ENCODE peak calls at places on chromosomes 7 and 10, in five cellular contexts. A is chondrocyte, W is tibial artery, V is tibial nerve, H is mesothelial cell of epicardium. N is an unnamed sample.

GRCh38 chr10:58932821-58933314 is 243.6 kb upstream of the PHYHIPL start:
- DNase-seq in A (no peak), W (no peak), V (no peak), H (no peak), N (no peak)

GRCh38 chr10:34474060-34474376 is 341.1 kb downstream of the PARD3 start:
- DNase-seq in A (no peak), W (no peak), V (no peak), H (no peak), N (no peak)

GRCh38 chr10:88820990-88821389 is 18.5 kb downstream of the LIPM start:
- DNase-seq in A (no peak), W (no peak), V (no peak), H (no peak), N (no peak)

GRCh38 chr7:139242741-139243281 is 11.8 kb downstream of the UBN2 start:
- DNase-seq in A (no peak), W (no peak), V (no peak), H (no peak), N (no peak)

GRCh38 chr7:122305475-122306319 is 1.1 kb upstream of the FEZF1 start:
- DNase-seq in A (peak), W (no peak), V (no peak), H (no peak), N (no peak)

GRCh38 chr10:113550365-113550764 is 2.5 kb upstream of the HABP2 start:
- DNase-seq in A (no peak), W (no peak), V (no peak), H (no peak), N (no peak)

GRCh38 chr7:35380739-35381224 is 126.9 kb upstream of the TBX20 start:
- DNase-seq in A (no peak), W (no peak), V (no peak), H (no peak), N (no peak)

GRCh38 chr10:28769147-28769604 is 91.9 kb downstream of the BAMBI start:
- DNase-seq in A (no peak), W (no peak), V (no peak), H (no peak), N (no peak)

GRCh38 chr7:115198143-115198542 is 276.2 kb downstream of the MDFIC start:
- DNase-seq in A (no peak), W (no peak), V (no peak), H (no peak), N (no peak)

GRCh38 chr10:3426190-3426845 is 253.7 kb upstream of the PITRM1 start:
- DNase-seq in A (no peak), W (no peak), V (no peak), H (no peak), N (no peak)

GRCh38 chr7:26155531-26156375 is 3.8 kb downstream of the NFE2L3 start:
- DNase-seq in A (no peak), W (no peak), V (no peak), H (no peak), N (no peak)

GRCh38 chr10:118343115-118343514 is 991 bp upstream of the FAM204A start:
- DNase-seq in A (no peak), W (no peak), V (no peak), H (no peak), N (no peak)

GRCh38 chr7:36227223-36227622 is 74.2 kb downstream of the EEPD1 start:
- DNase-seq in A (no peak), W (peak), V (peak), H (no peak), N (peak)

GRCh38 chr7:77651544-77652162 is 44.6 kb upstream of the RSBN1L start:
- DNase-seq in A (no peak), W (no peak), V (peak), H (no peak), N (no peak)

GRCh38 chr10:48564466-48565150 is 40.3 kb downstream of the ARHGAP22 start:
- DNase-seq in A (no peak), W (no peak), V (no peak), H (no peak), N (no peak)

GRCh38 chr7:500521-501420 is 18.9 kb downstream of the PDGFA start:
- DNase-seq in A (peak), W (no peak), V (no peak), H (no peak), N (peak)

GRCh38 chr10:98028168-98028770 is 2.2 kb downstream of the CRTAC1 start:
- DNase-seq in A (no peak), W (no peak), V (peak), H (peak), N (no peak)

GRCh38 chr7:12882710-12883109 is 195.3 kb downstream of the ARL4A start:
- DNase-seq in A (no peak), W (no peak), V (no peak), H (no peak), N (no peak)

GRCh38 chr10:32210306-32211045 is 136.5 kb downstream of the EPC1 start:
- DNase-seq in A (no peak), W (no peak), V (peak), H (no peak), N (no peak)

GRCh38 chr10:132422169-132422691 is 25.2 kb downstream of the PWWP2B start:
- DNase-seq in A (no peak), W (no peak), V (no peak), H (no peak), N (no peak)

GRCh38 chr7:131068604-131069021 is 259.1 kb upstream of the MKLN1 start:
- DNase-seq in A (no peak), W (no peak), V (no peak), H (no peak), N (no peak)

GRCh38 chr10:108204528-108205313 is 1040.2 kb upstream of the SORCS1 start:
- DNase-seq in A (no peak), W (no peak), V (no peak), H (no peak), N (no peak)

GRCh38 chr7:146096994-146097393 is 19.6 kb upstream of the CNTNAP2 start:
- DNase-seq in A (no peak), W (no peak), V (no peak), H (no peak), N (no peak)

GRCh38 chr10:77452952-77453564 is 184.6 kb downstream of the KCNMA1 start:
- DNase-seq in A (no peak), W (no peak), V (no peak), H (no peak), N (no peak)

GRCh38 chr7:73831656-73832579 is 1.1 kb downstream of the CLDN4 start:
- DNase-seq in A (no peak), W (no peak), V (no peak), H (peak), N (no peak)

GRCh38 chr7:130135208-130136205 is 65.2 kb downstream of the KLHDC10 start:
- DNase-seq in A (no peak), W (no peak), V (no peak), H (no peak), N (no peak)

GRCh38 chr10:65416094-65416493 is 1509.7 kb upstream of the LRRTM3 start:
- DNase-seq in A (no peak), W (no peak), V (no peak), H (no peak), N (no peak)

GRCh38 chr7:134963031-134963430 is 23.3 kb upstream of the AGBL3 start:
- DNase-seq in A (no peak), W (no peak), V (no peak), H (no peak), N (no peak)

GRCh38 chr7:134959810-134960209 is 26.5 kb upstream of the AGBL3 start:
- DNase-seq in A (no peak), W (no peak), V (no peak), H (no peak), N (no peak)

GRCh38 chr7:134957005-134957404 is 29.3 kb upstream of the AGBL3 start:
- DNase-seq in A (no peak), W (no peak), V (no peak), H (no peak), N (no peak)

GRCh38 chr7:134966691-134967090 is 19.6 kb upstream of the AGBL3 start:
- DNase-seq in A (no peak), W (no peak), V (no peak), H (no peak), N (no peak)

DNA sequence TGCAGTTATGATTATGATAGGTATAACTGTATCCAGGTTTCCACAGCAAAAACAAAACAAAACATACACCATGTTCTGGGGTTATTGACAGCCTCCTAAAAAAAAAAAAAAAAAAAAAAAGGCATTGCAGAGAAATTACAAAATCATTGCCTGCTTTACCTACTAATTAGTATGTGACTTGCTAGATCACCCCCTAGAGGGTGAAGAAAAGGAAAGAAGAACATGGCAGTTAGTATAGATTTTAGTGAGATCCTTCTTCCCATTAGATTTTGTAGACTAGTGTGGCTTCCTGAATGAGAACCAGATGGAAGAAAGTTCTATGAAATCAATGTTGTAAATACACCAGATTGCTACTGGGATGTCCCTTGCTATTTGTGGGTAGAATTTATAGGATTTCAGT is 24.0 kb upstream of the AGBL3 start:
- DNase-seq in A (no peak), W (no peak), V (no peak), H (no peak), N (no peak)
- TF ChIP-seq CTCF in A (peak), W (no peak), V (no peak), H (no peak), N (no peak)

GRCh38 chr7:47990592-47990991 is 11.2 kb upstream of the HUS1 start:
- DNase-seq in A (no peak), W (no peak), V (no peak), H (no peak), N (no peak)

GRCh38 chr7:47991741-47992311 is 12.4 kb upstream of the HUS1 start:
- DNase-seq in A (no peak), W (peak), V (peak), H (peak), N (peak)

GRCh38 chr7:47988496-47989386 is 9.3 kb upstream of the HUS1 start:
- DNase-seq in A (no peak), W (no peak), V (no peak), H (no peak), N (no peak)

GRCh38 chr7:47991270-47991669 is 11.9 kb upstream of the HUS1 start:
- DNase-seq in A (no peak), W (no peak), V (no peak), H (no peak), N (no peak)

DNA sequence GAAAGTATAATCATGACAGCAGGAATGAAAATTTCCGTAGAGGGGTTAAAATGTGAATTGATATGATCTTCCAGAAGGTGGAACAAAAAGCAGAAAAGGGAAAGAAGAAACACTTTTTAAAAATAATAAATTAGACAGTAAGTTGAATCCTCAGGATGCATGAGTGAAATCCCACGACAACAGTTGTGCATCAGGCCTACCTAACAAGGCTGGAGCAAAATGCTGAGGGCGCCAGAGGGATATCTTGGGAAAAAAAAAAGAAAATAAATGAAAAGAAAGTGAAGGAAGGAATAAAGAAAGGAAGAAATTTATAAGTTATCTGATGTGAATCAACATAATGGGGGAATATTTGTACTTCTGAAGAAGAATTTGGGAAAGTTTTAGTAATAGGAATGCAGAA is 13.0 kb upstream of the HUS1 start:
- DNase-seq in A (no peak), W (no peak), V (no peak), H (no peak), N (no peak)
- TF ChIP-seq CTCF in A (no peak), W (no peak), V (no peak), H (no peak), N (no peak)

DNA sequence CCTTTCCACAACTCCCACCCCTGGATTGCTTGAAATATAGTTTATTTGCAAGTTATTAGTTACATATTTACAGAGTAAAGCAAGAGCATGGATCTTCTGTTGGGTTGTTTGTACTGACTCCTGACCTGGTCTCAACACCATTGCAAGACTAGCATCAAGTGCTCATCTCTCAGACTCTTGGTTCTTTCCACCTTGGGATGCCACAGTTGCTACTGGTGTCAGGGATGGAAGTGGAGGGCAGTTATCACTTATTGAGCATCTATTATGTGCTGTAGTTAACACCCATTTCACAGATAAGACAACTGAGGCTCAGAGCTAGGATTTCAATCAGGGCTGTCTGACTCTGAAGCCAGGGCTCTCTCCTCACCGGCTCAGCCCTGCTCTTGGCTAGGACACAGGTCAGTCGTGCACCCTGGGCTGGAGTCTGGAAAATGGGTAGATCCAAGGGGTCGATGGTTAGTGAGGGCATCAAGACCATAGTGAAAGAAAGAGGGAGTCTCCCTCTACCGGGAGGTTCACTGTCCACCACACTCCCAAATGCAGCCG is 614 bp upstream of the ADAMTS14 start:
- DNase-seq in A (no peak), W (no peak), V (no peak), H (no peak), N (no peak)
- TF ChIP-seq CTCF in A (peak), W (no peak), V (no peak), H (no peak), N (no peak)

DNA sequence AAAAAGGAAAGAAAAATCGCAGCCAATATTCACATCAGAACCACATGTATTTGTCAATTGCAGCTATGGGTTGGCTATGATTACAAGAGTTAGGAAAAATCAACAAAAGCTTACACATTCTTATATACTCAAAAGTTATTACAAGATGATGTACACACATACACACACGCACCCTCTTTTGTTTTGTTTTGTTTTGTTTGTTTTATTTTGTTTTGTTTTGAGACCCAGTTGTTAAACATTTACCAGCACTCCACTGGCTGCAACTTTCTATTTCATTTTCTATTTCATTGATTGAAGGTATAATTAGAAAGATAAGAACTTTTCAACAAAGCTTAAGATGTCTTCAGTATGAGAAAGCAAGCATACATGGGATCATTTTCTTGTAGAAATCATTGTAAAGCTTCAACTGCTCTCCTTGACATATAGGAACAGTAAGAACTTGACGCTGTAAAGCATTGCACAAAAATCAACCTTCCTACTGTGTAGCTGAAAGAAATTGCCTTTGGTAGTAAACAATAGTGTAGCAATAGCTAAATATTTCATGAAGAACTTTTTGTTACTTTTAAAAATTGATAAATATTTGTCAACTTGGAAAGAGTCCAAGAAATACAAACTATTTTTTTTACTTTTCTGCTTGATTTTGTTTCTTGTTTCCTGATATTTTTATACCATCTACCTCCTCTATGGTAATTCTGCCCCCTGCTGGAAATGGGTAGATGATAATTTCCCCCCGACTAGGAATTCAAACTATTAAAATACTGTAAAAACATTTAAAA is 205.9 kb downstream of the MBL2 start:
- DNase-seq in A (no peak), W (no peak), V (no peak), H (no peak), N (no peak)
- TF ChIP-seq CTCF in A (peak), W (peak), V (no peak), H (no peak), N (no peak)

DNA sequence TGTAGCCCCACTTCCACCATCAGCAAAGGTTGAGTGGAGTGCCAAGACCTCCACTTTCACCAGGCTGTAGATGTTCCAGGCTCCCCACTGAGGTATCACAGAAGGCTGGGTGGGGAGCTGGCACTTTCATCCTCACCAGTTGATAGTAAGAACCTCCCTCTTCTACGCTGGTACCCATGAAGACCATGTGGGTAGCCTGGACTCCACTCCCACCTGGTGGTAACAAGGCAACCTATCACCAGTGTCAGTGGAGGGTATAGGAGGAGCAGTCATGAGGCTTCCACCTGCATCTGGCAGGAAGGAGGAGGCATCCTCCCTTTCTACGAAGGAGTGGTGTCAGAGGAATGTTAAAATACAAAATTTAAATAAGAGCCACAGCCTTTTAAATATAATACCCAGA is 4.4 kb downstream of the SMIM30 start:
- DNase-seq in A (no peak), W (no peak), V (no peak), H (no peak), N (no peak)
- TF ChIP-seq CTCF in A (no peak), W (no peak), V (no peak), H (no peak), N (no peak)

GRCh38 chr7:50658696-50659095 is 93.5 kb upstream of the DDC start:
- DNase-seq in A (no peak), W (no peak), V (no peak), H (no peak), N (no peak)

GRCh38 chr7:50655490-50655889 is 90.3 kb upstream of the DDC start:
- DNase-seq in A (no peak), W (no peak), V (no peak), H (no peak), N (no peak)

GRCh38 chr7:50657912-50658311 is 92.7 kb upstream of the DDC start:
- DNase-seq in A (no peak), W (peak), V (no peak), H (no peak), N (no peak)

GRCh38 chr7:50656141-50656895 is 91.1 kb upstream of the DDC start:
- DNase-seq in A (no peak), W (no peak), V (no peak), H (no peak), N (peak)

GRCh38 chr7:50657341-50657873 is 92.2 kb upstream of the DDC start:
- DNase-seq in A (no peak), W (peak), V (peak), H (no peak), N (peak)
- TF ChIP-seq CTCF in A (peak), W (peak), V (no peak), H (no peak), N (peak)

DNA sequence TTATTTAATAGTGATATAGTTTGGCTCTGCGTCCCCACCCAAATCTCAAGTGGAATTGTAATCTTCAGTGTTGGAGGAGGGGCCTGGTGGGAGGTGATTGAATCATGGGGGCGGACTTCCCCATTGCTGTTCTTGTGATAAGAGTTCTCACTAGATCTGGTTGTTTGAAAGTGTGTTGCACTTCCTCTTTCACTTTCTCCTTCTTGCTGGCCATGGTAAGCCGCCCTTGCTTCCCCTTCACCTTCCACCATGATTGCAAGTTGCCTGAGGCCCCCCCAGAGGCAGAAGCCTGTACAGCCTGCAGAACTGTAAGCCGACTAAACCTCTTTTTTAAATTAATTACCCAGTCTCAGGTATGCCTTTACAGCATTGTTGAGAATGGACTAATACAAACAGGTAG is 101.4 kb downstream of the MTPAP start:
- DNase-seq in A (no peak), W (no peak), V (no peak), H (no peak), N (no peak)
- TF ChIP-seq CTCF in A (no peak), W (no peak), V (no peak), H (no peak), N (no peak)